ENCODE peak calls at places on chromosomes 12 and 14, in six cellular contexts. One of them, this sample, is unnamed.

GRCh38 chr14:75432406-75432805 is 4.6 kb downstream of the JDP2 start:
- DNase-seq in activated T-cell treated with anti-CD3 and anti-CD28 coated beads, Interleukin-2, amount 50 U/mL, for 72 hours: no peak
- DNase-seq in HuH-7.5: no peak
- DNase-seq in HT-29: no peak
- DNase-seq in HEK293T: no peak
- DNase-seq in naive thymus-derived CD8-positive, alpha-beta T cell: no peak
- DNase-seq in this sample: no peak

GRCh38 chr12:122366685-122367475 is 55.6 kb downstream of the CLIP1 start:
- DNase-seq in activated T-cell treated with anti-CD3 and anti-CD28 coated beads, Interleukin-2, amount 50 U/mL, for 72 hours: peak
- DNase-seq in naive thymus-derived CD8-positive, alpha-beta T cell: no peak
- DNase-seq in HEK293T: no peak
- DNase-seq in HT-29: no peak
- DNase-seq in HuH-7.5: peak
- DNase-seq in this sample: no peak

GRCh38 chr12:119843100-119843499 is 34.0 kb downstream of the CIT start:
- DNase-seq in HT-29: no peak
- DNase-seq in activated T-cell treated with anti-CD3 and anti-CD28 coated beads, Interleukin-2, amount 50 U/mL, for 72 hours: no peak
- DNase-seq in HEK293T: no peak
- DNase-seq in naive thymus-derived CD8-positive, alpha-beta T cell: no peak
- DNase-seq in HuH-7.5: no peak
- DNase-seq in this sample: no peak

GRCh38 chr12:65121956-65122469 is 908 bp upstream of the WIF1 start:
- DNase-seq in HT-29: no peak
- DNase-seq in HEK293T: no peak
- DNase-seq in activated T-cell treated with anti-CD3 and anti-CD28 coated beads, Interleukin-2, amount 50 U/mL, for 72 hours: no peak
- DNase-seq in HuH-7.5: no peak
- DNase-seq in naive thymus-derived CD8-positive, alpha-beta T cell: no peak
- DNase-seq in this sample: no peak

GRCh38 chr14:104117341-104118005 is 20.9 kb upstream of the KIF26A start:
- DNase-seq in naive thymus-derived CD8-positive, alpha-beta T cell: no peak
- DNase-seq in HT-29: peak
- DNase-seq in HuH-7.5: no peak
- DNase-seq in HEK293T: no peak
- DNase-seq in activated T-cell treated with anti-CD3 and anti-CD28 coated beads, Interleukin-2, amount 50 U/mL, for 72 hours: no peak
- DNase-seq in this sample: no peak

GRCh38 chr12:78146365-78146772 is 315.7 kb downstream of the NAV3 start:
- DNase-seq in naive thymus-derived CD8-positive, alpha-beta T cell: no peak
- DNase-seq in HT-29: peak
- DNase-seq in HuH-7.5: no peak
- DNase-seq in HEK293T: peak
- DNase-seq in activated T-cell treated with anti-CD3 and anti-CD28 coated beads, Interleukin-2, amount 50 U/mL, for 72 hours: no peak
- DNase-seq in this sample: no peak

GRCh38 chr14:75979071-75979571 is 2.7 kb downstream of the TGFB3 start:
- DNase-seq in HEK293T: peak
- DNase-seq in HuH-7.5: peak
- DNase-seq in activated T-cell treated with anti-CD3 and anti-CD28 coated beads, Interleukin-2, amount 50 U/mL, for 72 hours: peak
- DNase-seq in naive thymus-derived CD8-positive, alpha-beta T cell: peak
- DNase-seq in HT-29: no peak
- DNase-seq in this sample: peak

GRCh38 chr14:61229475-61229888 is 51.7 kb downstream of the TMEM30B start:
- DNase-seq in HuH-7.5: no peak
- DNase-seq in naive thymus-derived CD8-positive, alpha-beta T cell: no peak
- DNase-seq in HT-29: no peak
- DNase-seq in HEK293T: peak
- DNase-seq in activated T-cell treated with anti-CD3 and anti-CD28 coated beads, Interleukin-2, amount 50 U/mL, for 72 hours: no peak
- DNase-seq in this sample: no peak

GRCh38 chr12:12510141-12510540 is 52.5 kb downstream of the DUSP16 start:
- DNase-seq in HEK293T: no peak
- DNase-seq in activated T-cell treated with anti-CD3 and anti-CD28 coated beads, Interleukin-2, amount 50 U/mL, for 72 hours: no peak
- DNase-seq in HT-29: no peak
- DNase-seq in HuH-7.5: no peak
- DNase-seq in naive thymus-derived CD8-positive, alpha-beta T cell: no peak
- DNase-seq in this sample: no peak

GRCh38 chr14:88477513-88478250 is 77.1 kb downstream of the PTPN21 start:
- DNase-seq in HT-29: no peak
- DNase-seq in naive thymus-derived CD8-positive, alpha-beta T cell: no peak
- DNase-seq in activated T-cell treated with anti-CD3 and anti-CD28 coated beads, Interleukin-2, amount 50 U/mL, for 72 hours: no peak
- DNase-seq in HEK293T: no peak
- DNase-seq in HuH-7.5: no peak
- DNase-seq in this sample: no peak

GRCh38 chr14:21109377-21110260 is 8.8 kb downstream of the TMEM253 start:
- DNase-seq in HuH-7.5: no peak
- DNase-seq in naive thymus-derived CD8-positive, alpha-beta T cell: no peak
- DNase-seq in activated T-cell treated with anti-CD3 and anti-CD28 coated beads, Interleukin-2, amount 50 U/mL, for 72 hours: peak
- DNase-seq in HEK293T: no peak
- DNase-seq in HT-29: no peak
- DNase-seq in this sample: no peak

GRCh38 chr12:79689041-79689476 is 1.7 kb downstream of the PAWR start:
- DNase-seq in HuH-7.5: no peak
- DNase-seq in HEK293T: no peak
- DNase-seq in activated T-cell treated with anti-CD3 and anti-CD28 coated beads, Interleukin-2, amount 50 U/mL, for 72 hours: no peak
- DNase-seq in naive thymus-derived CD8-positive, alpha-beta T cell: no peak
- DNase-seq in HT-29: peak
- DNase-seq in this sample: no peak

GRCh38 chr12:7154901-7155470 is 24.8 kb downstream of the CLSTN3 start:
- DNase-seq in HEK293T: no peak
- DNase-seq in activated T-cell treated with anti-CD3 and anti-CD28 coated beads, Interleukin-2, amount 50 U/mL, for 72 hours: no peak
- DNase-seq in naive thymus-derived CD8-positive, alpha-beta T cell: no peak
- DNase-seq in HuH-7.5: no peak
- DNase-seq in HT-29: no peak
- DNase-seq in this sample: no peak

GRCh38 chr14:72678360-72678759 is 215.5 kb downstream of the DPF3 start:
- DNase-seq in HT-29: no peak
- DNase-seq in HuH-7.5: no peak
- DNase-seq in HEK293T: no peak
- DNase-seq in activated T-cell treated with anti-CD3 and anti-CD28 coated beads, Interleukin-2, amount 50 U/mL, for 72 hours: no peak
- DNase-seq in naive thymus-derived CD8-positive, alpha-beta T cell: no peak
- DNase-seq in this sample: no peak

GRCh38 chr12:94677778-94678177 is 27.4 kb upstream of the TMCC3 start:
- DNase-seq in HEK293T: no peak
- DNase-seq in HuH-7.5: no peak
- DNase-seq in HT-29: peak
- DNase-seq in activated T-cell treated with anti-CD3 and anti-CD28 coated beads, Interleukin-2, amount 50 U/mL, for 72 hours: no peak
- DNase-seq in naive thymus-derived CD8-positive, alpha-beta T cell: no peak
- DNase-seq in this sample: no peak

GRCh38 chr14:69685217-69685616 is 73.8 kb downstream of the SUSD6 start:
- DNase-seq in activated T-cell treated with anti-CD3 and anti-CD28 coated beads, Interleukin-2, amount 50 U/mL, for 72 hours: peak
- DNase-seq in HuH-7.5: no peak
- DNase-seq in HEK293T: no peak
- DNase-seq in HT-29: no peak
- DNase-seq in naive thymus-derived CD8-positive, alpha-beta T cell: no peak
- DNase-seq in this sample: no peak

GRCh38 chr12:71665109-71665476 is 992 bp downstream of the THAP2 start:
- DNase-seq in HuH-7.5: no peak
- DNase-seq in HT-29: peak
- DNase-seq in HEK293T: no peak
- DNase-seq in activated T-cell treated with anti-CD3 and anti-CD28 coated beads, Interleukin-2, amount 50 U/mL, for 72 hours: no peak
- DNase-seq in naive thymus-derived CD8-positive, alpha-beta T cell: no peak
- DNase-seq in this sample: no peak

GRCh38 chr12:52821826-52822660 is 8.1 kb upstream of the KRT4 start:
- DNase-seq in activated T-cell treated with anti-CD3 and anti-CD28 coated beads, Interleukin-2, amount 50 U/mL, for 72 hours: no peak
- DNase-seq in HT-29: peak
- DNase-seq in naive thymus-derived CD8-positive, alpha-beta T cell: no peak
- DNase-seq in HuH-7.5: no peak
- DNase-seq in HEK293T: no peak
- DNase-seq in this sample: no peak

GRCh38 chr12:123910057-123910456 is 62.6 kb downstream of the CCDC92 start:
- DNase-seq in activated T-cell treated with anti-CD3 and anti-CD28 coated beads, Interleukin-2, amount 50 U/mL, for 72 hours: no peak
- DNase-seq in naive thymus-derived CD8-positive, alpha-beta T cell: no peak
- DNase-seq in HuH-7.5: no peak
- DNase-seq in HT-29: no peak
- DNase-seq in HEK293T: no peak
- DNase-seq in this sample: no peak

GRCh38 chr14:91313154-91313850 is 68.8 kb upstream of the GPR68 start:
- DNase-seq in HT-29: no peak
- DNase-seq in naive thymus-derived CD8-positive, alpha-beta T cell: no peak
- DNase-seq in activated T-cell treated with anti-CD3 and anti-CD28 coated beads, Interleukin-2, amount 50 U/mL, for 72 hours: no peak
- DNase-seq in HEK293T: no peak
- DNase-seq in HuH-7.5: no peak
- DNase-seq in this sample: no peak

GRCh38 chr14:24252289-24253124 is 10.1 kb upstream of the TINF2 start:
- DNase-seq in HT-29: no peak
- DNase-seq in HuH-7.5: no peak
- DNase-seq in activated T-cell treated with anti-CD3 and anti-CD28 coated beads, Interleukin-2, amount 50 U/mL, for 72 hours: no peak
- DNase-seq in HEK293T: no peak
- DNase-seq in naive thymus-derived CD8-positive, alpha-beta T cell: no peak
- DNase-seq in this sample: no peak

GRCh38 chr12:30989754-30990153 is 63.2 kb downstream of the TSPAN11 start:
- DNase-seq in HEK293T: peak
- DNase-seq in activated T-cell treated with anti-CD3 and anti-CD28 coated beads, Interleukin-2, amount 50 U/mL, for 72 hours: peak
- DNase-seq in naive thymus-derived CD8-positive, alpha-beta T cell: no peak
- DNase-seq in HuH-7.5: peak
- DNase-seq in HT-29: peak
- DNase-seq in this sample: no peak

GRCh38 chr12:58882796-58883195 is 37.5 kb downstream of the LRIG3 start:
- DNase-seq in HT-29: no peak
- DNase-seq in activated T-cell treated with anti-CD3 and anti-CD28 coated beads, Interleukin-2, amount 50 U/mL, for 72 hours: no peak
- DNase-seq in HEK293T: no peak
- DNase-seq in naive thymus-derived CD8-positive, alpha-beta T cell: no peak
- DNase-seq in HuH-7.5: no peak
- DNase-seq in this sample: no peak

GRCh38 chr12:42213023-42213422 is 25.0 kb downstream of the YAF2 start:
- DNase-seq in activated T-cell treated with anti-CD3 and anti-CD28 coated beads, Interleukin-2, amount 50 U/mL, for 72 hours: no peak
- DNase-seq in HuH-7.5: no peak
- DNase-seq in naive thymus-derived CD8-positive, alpha-beta T cell: no peak
- DNase-seq in HEK293T: peak
- DNase-seq in HT-29: peak
- DNase-seq in this sample: no peak